ENCODE peak calls at places on chromosomes 16 and 17, in eight cellular contexts. H is gastrocnemius medialis, L is right cardiac atrium, W is Karpas-422, O is neural progenitor cell, Z is psoas muscle, F is neuronal stem cell, V is stomach. Y is an unnamed sample. For H3K4me1, the result is how much of the 10 kb centered on the place peaks cover.

GRCh38 chr16:27691717-27692116 is 141.8 kb downstream of the KATNIP start:
- DNase-seq in O (no peak), F (no peak), W (no peak), H (no peak), L (no peak), Z (no peak), V (no peak), Y (no peak)

GRCh38 chr16:49912688-49913087 is 56.8 kb upstream of the ZNF423 start:
- DNase-seq in L (no peak), W (no peak), Z (no peak), V (no peak), O (no peak), H (no peak), F (no peak), Y (no peak)

GRCh38 chr17:7837375-7838290 is 3.6 kb downstream of the KDM6B start:
- DNase-seq in H (no peak), Z (no peak), O (peak), V (no peak), W (peak), F (no peak), L (no peak), Y (no peak)

GRCh38 chr17:21689604-21690003 is 2.7 kb upstream of the KCNJ18 start:
- DNase-seq in L (peak), V (no peak), Z (peak), O (no peak), H (no peak), W (peak), F (no peak), Y (no peak)

GRCh38 chr16:11835891-11836652 is 15.3 kb downstream of the RSL1D1 start:
- DNase-seq in V (no peak), O (no peak), W (no peak), L (no peak), Z (no peak), H (no peak), F (no peak), Y (no peak)

GRCh38 chr16:62201911-62202310 is 165.7 kb upstream of the CDH8 start:
- DNase-seq in F (no peak), H (no peak), V (no peak), Z (no peak), W (no peak), L (no peak), O (no peak), Y (no peak)

GRCh38 chr17:36731091-36731490 is 129.7 kb downstream of the MRM1 start:
- DNase-seq in Z (no peak), L (no peak), V (no peak), O (no peak), W (no peak), H (no peak), F (no peak), Y (no peak)

GRCh38 chr17:45292696-45293412 is 24.0 kb downstream of the MAP3K14 start:
- DNase-seq in W (no peak), L (no peak), Z (no peak), H (no peak), F (no peak), V (no peak), O (no peak), Y (no peak)

GRCh38 chr16:69145658-69146057 is 13.2 kb downstream of the UTP4 start:
- DNase-seq in W (no peak), H (no peak), Z (peak), O (no peak), L (peak), V (peak), F (no peak), Y (no peak)

GRCh38 chr17:64423881-64424280 is 25.0 kb upstream of the MILR1 start:
- DNase-seq in H (no peak), Z (no peak), V (no peak), O (no peak), L (no peak), F (no peak), W (no peak), Y (no peak)

GRCh38 chr16:89687092-89687940 is 827 bp downstream of the CDK10 start:
- DNase-seq in V (peak), O (peak), L (no peak), Z (no peak), F (no peak), W (peak), H (no peak), Y (peak)

GRCh38 chr17:77385750-77386501 is 245.2 kb downstream of the SEC14L1 start:
- DNase-seq in V (no peak), Z (peak), H (no peak), F (no peak), W (no peak), L (peak), O (no peak), Y (peak)

GRCh38 chr17:47653442-47653841 is 3.7 kb downstream of the KPNB1 start:
- DNase-seq in Z (no peak), W (no peak), H (no peak), L (no peak), F (no peak), V (no peak), O (no peak), Y (no peak)

GRCh38 chr17:47651704-47652103 is 2.0 kb downstream of the KPNB1 start:
- DNase-seq in W (no peak), F (no peak), V (no peak), L (no peak), O (no peak), H (no peak), Z (no peak), Y (no peak)

GRCh38 chr17:47652570-47652969 is 2.9 kb downstream of the KPNB1 start:
- DNase-seq in L (no peak), H (no peak), V (no peak), Z (no peak), W (no peak), F (no peak), O (peak), Y (no peak)

GRCh38 chr17:47650525-47651522 is 1.1 kb downstream of the KPNB1 start:
- DNase-seq in L (peak), O (peak), Z (peak), F (peak), W (peak), V (peak), H (peak), Y (peak)

GRCh38 chr17:47654991-47655390 is 5.3 kb downstream of the KPNB1 start:
- DNase-seq in Z (no peak), H (no peak), V (peak), F (no peak), W (no peak), L (no peak), O (no peak), Y (peak)
- H3K4me1 ChIP-seq in Z (under half), H (under half), V (half or more), F (under half), W (half or more), L (under half), O (under half), Y (under half)

DNA sequence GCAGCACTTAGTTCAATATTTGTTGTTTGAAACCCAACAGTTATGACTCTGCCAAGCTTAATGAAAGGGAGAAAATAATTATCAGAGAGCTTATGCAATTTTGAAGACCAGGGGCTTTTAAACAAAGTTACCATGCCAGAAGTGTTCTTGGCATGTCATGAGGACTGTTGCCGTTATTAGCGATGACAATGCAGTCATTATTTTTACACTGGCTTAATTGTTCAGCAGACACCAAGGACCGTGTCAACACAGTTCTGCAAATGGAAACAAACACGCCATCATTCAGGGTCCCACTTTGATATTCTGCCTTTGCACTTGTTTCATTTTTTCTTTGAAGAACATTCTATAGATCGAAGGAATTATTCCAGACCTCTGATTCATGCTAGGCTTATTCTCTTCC is 518.5 kb downstream of the CDH13 start:
- DNase-seq in L (no peak), F (no peak), O (no peak), W (no peak), V (no peak), H (no peak), Z (no peak), Y (no peak)
- H3K27ac ChIP-seq in L (no peak), F (no peak), O (no peak), W (no peak), V (no peak), H (no peak), Z (no peak), Y (no peak)

DNA sequence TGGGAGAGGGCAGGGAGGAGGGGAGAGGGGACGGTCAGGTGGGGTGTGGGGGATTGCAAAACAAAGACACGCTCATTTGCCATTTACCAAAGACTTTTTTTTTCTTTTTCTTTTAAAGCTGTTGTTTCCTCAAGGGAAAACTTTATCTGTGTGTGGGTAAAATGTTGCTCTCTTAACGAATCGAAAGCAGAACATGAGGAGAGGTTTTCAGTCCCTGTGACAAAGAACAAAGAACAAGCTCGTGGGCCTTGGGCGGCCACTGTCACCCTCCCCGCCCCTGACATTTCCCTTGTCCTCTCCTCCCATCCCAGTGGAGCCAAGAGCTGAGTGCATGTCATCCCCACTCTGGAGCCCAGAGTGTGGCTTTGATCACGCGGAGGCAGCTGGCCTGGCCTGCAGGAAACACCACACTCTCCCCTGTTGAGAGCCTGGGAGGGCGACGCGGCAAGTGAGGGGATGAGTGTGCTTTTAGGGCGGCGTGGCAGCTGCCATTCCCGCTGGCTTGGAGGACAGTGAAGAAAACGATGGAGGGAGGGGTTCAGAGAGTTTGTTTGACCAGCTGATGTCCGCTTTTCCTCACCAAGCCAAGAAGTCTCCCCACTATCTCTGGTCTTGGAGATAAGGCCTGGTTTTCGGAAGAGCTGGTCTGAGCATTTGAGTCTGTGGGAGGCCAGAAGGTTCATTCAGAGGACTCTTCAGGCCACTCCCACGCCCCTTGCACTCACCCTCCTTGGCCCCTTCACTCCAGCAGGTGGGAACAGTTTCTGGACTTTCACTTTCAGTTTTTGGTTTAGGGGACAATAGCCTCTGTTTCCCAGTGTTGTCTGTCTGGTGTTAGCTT is 11.4 kb downstream of the CCR7 start:
- DNase-seq in O (no peak), W (no peak), V (peak), F (no peak), L (peak), Z (peak), H (peak), Y (peak)
- H3K4me1 ChIP-seq in O (under half), W (under half), V (half or more), F (under half), L (half or more), Z (under half), H (half or more), Y (under half)

DNA sequence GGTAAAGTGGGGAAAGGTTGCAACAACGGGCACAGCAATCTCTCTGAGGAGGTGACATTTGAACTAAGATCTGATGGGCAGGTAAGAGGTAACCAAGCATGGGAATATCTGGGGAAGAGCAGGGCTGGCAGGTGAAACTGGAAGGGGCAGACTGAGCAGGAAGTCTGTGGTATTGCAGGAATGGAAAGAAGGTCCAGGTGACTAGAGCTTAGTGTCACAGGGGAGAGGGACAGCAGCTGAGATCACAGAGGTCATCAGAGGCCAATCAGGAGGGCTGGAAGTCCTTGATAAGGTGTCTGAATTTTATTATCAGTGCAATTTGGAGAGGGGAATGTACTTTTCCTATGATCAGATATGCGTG is 73.3 kb upstream of the DHX40 start:
- DNase-seq in H (no peak), V (no peak), W (no peak), F (no peak), Z (no peak), L (no peak), O (no peak), Y (no peak)
- H3K27ac ChIP-seq in H (peak), V (no peak), W (no peak), F (no peak), Z (peak), L (no peak), O (no peak), Y (no peak)

GRCh38 chr17:40445769-40446468 is 2.7 kb downstream of the IGFBP4 start:
- DNase-seq in Z (no peak), W (no peak), F (no peak), H (no peak), V (no peak), O (no peak), L (no peak), Y (no peak)
- H3K4me1 ChIP-seq in Z (under half), W (under half), F (under half), H (under half), V (half or more), O (under half), L (under half), Y (under half)